ENCODE peak calls at places on chromosomes 13 and 19, in seven cellular contexts. J is SK-N-SH, F is neuronal stem cell, R is endodermal cell, Z is fibroblast of lung, P is neural progenitor cell, Y is H9. C is an unnamed sample.

GRCh38 chr19:30896551-30896950 is 452.7 kb downstream of the TSHZ3 start:
- DNase-seq in J (no peak), F (no peak), R (peak; percentile 70), Z (no peak), P (no peak), Y (peak; percentile 66), C (no peak)

GRCh38 chr13:113404723-113405471 is 41.0 kb upstream of the GRTP1 start:
- DNase-seq in J (no peak), F (no peak), R (peak; percentile 58), Z (no peak), P (no peak), Y (peak; percentile 28), C (peak; percentile 62)

GRCh38 chr13:94382960-94383359 is 96.5 kb downstream of the DCT start:
- DNase-seq in J (no peak), F (no peak), R (no peak), Z (no peak), P (no peak), Y (no peak), C (no peak)

GRCh38 chr19:53915000-53915399 is 5.9 kb downstream of the CACNG7 start:
- DNase-seq in J (peak; percentile 76), F (no peak), R (peak; percentile 86), Z (no peak), P (peak; percentile 20), Y (peak; percentile 77), C (no peak)

GRCh38 chr19:591099-591958 is 1.6 kb downstream of the HCN2 start:
- DNase-seq in J (no peak), F (peak; percentile 64), R (peak; percentile 87), Z (no peak), P (peak; percentile 86), Y (no peak), C (no peak)

GRCh38 chr19:11767633-11768133 is 883 bp downstream of the ZNF441 start:
- DNase-seq in J (peak; percentile 57), F (no peak), R (peak; percentile 46), Z (peak; percentile 32), P (peak; percentile 43), Y (no peak), C (peak; percentile 89)

GRCh38 chr13:52650731-52651130 is 1.9 kb upstream of the SUGT1 start:
- DNase-seq in J (no peak), F (no peak), R (no peak), Z (no peak), P (peak; percentile 4), Y (no peak), C (no peak)

GRCh38 chr19:40629346-40629745 is 28.2 kb downstream of the LTBP4 start:
- DNase-seq in J (peak; percentile 15), F (no peak), R (no peak), Z (no peak), P (no peak), Y (no peak), C (no peak)

GRCh38 chr13:57629821-57630235 is 1.7 kb upstream of the PCDH17 start:
- DNase-seq in J (peak; percentile 95), F (peak; percentile 97), R (peak; percentile 99), Z (peak; percentile 93), P (peak; percentile 98), Y (peak; percentile 98), C (peak; percentile 88)

GRCh38 chr19:54001496-54001895 is 10.1 kb downstream of the CACNG6 start:
- DNase-seq in J (no peak), F (no peak), R (no peak), Z (no peak), P (no peak), Y (no peak), C (no peak)

GRCh38 chr19:30512748-30513389 is 140.7 kb downstream of the ZNF536 start:
- DNase-seq in J (peak; percentile 74), F (no peak), R (no peak), Z (no peak), P (no peak), Y (no peak), C (no peak)

GRCh38 chr13:67204731-67205130 is 25.4 kb downstream of the PCDH9 start:
- DNase-seq in J (no peak), F (no peak), R (no peak), Z (peak; percentile 11), P (no peak), Y (no peak), C (no peak)

GRCh38 chr13:85724554-85725432 is 74.4 kb downstream of the SLITRK6 start:
- DNase-seq in J (no peak), F (no peak), R (no peak), Z (no peak), P (no peak), Y (no peak), C (peak; percentile 50)

GRCh38 chr19:56971230-56971629 is 130.7 kb upstream of the PEG3 start:
- DNase-seq in J (no peak), F (no peak), R (no peak), Z (no peak), P (no peak), Y (no peak), C (no peak)
- H3K9me3 ChIP-seq in J (no peaks in the 10 kb centered on the region), F (peaks cover 7% of the 10 kb centered on the region), R (peaks cover 73% of the 10 kb centered on the region), Z (no peaks in the 10 kb centered on the region), P (peaks cover 10% of the 10 kb centered on the region), Y (peaks cover 84% of the 10 kb centered on the region), C (no peaks in the 10 kb centered on the region)

GRCh38 chr13:108915095-108915633 is 285.8 kb downstream of the MYO16 start:
- DNase-seq in J (peak; percentile 41), F (no peak), R (no peak), Z (peak; percentile 35), P (no peak), Y (no peak), C (no peak)
- H3K9ac ChIP-seq in J (peak overlapping the region; percentile 24), F (no peak overlapping the region), R (no peak overlapping the region), Z (no peak overlapping the region), P (no peak overlapping the region), Y (no peak overlapping the region), C (no peak overlapping the region)

GRCh38 chr13:58946274-58946673 is 1217.5 kb downstream of the DIAPH3 start:
- DNase-seq in J (no peak), F (no peak), R (no peak), Z (peak; percentile 43), P (no peak), Y (no peak), C (no peak)

GRCh38 chr13:58953638-58954037 is 1210.1 kb downstream of the DIAPH3 start:
- DNase-seq in J (no peak), F (no peak), R (no peak), Z (peak; percentile 58), P (no peak), Y (no peak), C (no peak)

GRCh38 chr13:58950911-58951310 is 1212.8 kb downstream of the DIAPH3 start:
- DNase-seq in J (no peak), F (no peak), R (no peak), Z (no peak), P (no peak), Y (no peak), C (no peak)

DNA sequence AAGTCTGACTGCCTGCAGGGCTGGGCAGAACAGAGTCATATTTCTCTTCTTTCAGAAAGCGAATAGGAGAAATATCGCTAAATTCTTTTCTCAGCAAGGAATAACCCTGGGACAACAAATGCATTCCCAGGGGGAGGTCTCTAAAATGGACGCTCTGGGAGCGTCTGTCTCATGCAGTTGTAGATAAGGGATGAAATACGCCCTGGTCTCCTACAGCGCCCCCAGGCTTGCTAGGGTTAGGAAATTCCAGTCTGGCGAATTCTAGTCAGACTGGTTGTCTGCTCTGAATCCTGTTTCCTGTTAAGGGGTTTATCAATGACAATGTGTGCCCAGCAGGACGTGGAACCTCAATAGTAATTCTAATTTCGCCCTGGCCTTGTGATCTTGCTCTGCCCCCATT is 1214.1 kb downstream of the DIAPH3 start:
- DNase-seq in J (no peak), F (no peak), R (peak; percentile 72), Z (no peak), P (peak; percentile 3), Y (no peak), C (no peak)
- H3K9me3 ChIP-seq in J (no peaks in the 10 kb centered on the region), F (peaks cover 4% of the 10 kb centered on the region), R (peaks cover 23% of the 10 kb centered on the region), Z (no peaks in the 10 kb centered on the region), P (no peaks in the 10 kb centered on the region), Y (peaks cover 14% of the 10 kb centered on the region), C (no peaks in the 10 kb centered on the region)

GRCh38 chr19:35320285-35320706 is 8.7 kb upstream of the CD22 start:
- DNase-seq in J (no peak), F (no peak), R (no peak), Z (no peak), P (no peak), Y (no peak), C (no peak)
- H3K9ac ChIP-seq in J (no peak overlapping the region), F (no peak overlapping the region), R (no peak overlapping the region), Z (no peak overlapping the region), P (no peak overlapping the region), Y (no peak overlapping the region), C (no peak overlapping the region)

DNA sequence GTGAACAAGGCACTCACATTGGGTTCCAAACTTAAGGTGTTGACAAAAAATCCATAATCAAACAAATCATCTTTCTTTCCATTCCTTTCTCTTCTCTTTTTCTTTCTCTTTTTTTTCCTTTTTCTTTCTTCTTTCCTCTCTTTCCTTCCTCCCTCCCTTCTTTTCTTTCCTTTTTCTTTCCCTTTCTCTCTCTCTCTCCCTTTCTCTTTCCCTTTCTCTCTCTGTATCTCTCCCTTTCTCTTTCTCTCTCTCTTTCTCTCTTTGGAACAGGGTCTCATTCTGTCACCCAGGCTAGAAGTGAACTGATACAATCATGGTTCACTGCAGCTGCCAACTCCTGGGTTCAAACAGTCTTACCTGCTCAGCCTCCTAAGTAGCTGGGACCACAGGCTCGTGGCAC is 12.5 kb downstream of the C19orf18 start:
- DNase-seq in J (no peak), F (no peak), R (no peak), Z (no peak), P (no peak), Y (no peak), C (no peak)
- H3K9me3 ChIP-seq in J (no peaks in the 10 kb centered on the region), F (peaks cover 43% of the 10 kb centered on the region), R (peaks cover 48% of the 10 kb centered on the region), Z (no peaks in the 10 kb centered on the region), P (peaks cover 5% of the 10 kb centered on the region), Y (peaks cover 38% of the 10 kb centered on the region), C (peaks cover 7% of the 10 kb centered on the region)

GRCh38 chr13:77537302-77537919 is 1.9 kb downstream of the SCEL start:
- DNase-seq in J (no peak), F (no peak), R (no peak), Z (peak; percentile 39), P (no peak), Y (no peak), C (no peak)

GRCh38 chr13:77535448-77535847 is at the start of gene SCEL:
- DNase-seq in J (no peak), F (no peak), R (no peak), Z (no peak), P (no peak), Y (no peak), C (no peak)

GRCh38 chr13:77532983-77533382 is 2.5 kb upstream of the SCEL start:
- DNase-seq in J (no peak), F (no peak), R (no peak), Z (no peak), P (no peak), Y (no peak), C (no peak)

GRCh38 chr13:77533875-77534788 is 1.4 kb upstream of the SCEL start:
- DNase-seq in J (no peak), F (no peak), R (no peak), Z (peak; percentile 51), P (no peak), Y (no peak), C (no peak)

DNA sequence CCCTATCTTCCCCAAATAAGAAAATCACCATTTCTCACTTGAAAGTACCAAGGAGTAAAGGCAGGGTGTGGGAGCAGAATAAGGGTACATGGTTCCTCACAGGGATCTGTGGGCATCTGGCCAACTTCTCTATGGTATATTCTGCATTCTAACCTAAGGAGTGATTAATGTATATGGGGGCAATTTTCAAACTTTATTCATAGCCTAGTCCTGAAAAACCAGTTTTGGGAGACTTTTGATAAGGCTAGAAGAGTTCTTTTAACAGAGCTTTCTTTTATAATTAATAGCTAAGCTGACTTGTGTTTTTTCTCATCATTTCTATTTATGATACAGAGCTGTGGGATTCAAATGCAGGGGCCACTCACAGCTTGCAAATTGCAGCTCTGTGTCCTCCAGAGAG is 852 bp downstream of the SCEL start:
- DNase-seq in J (no peak), F (no peak), R (no peak), Z (no peak), P (no peak), Y (no peak), C (no peak)
- H3K9ac ChIP-seq in J (no peak overlapping the region), F (no peak overlapping the region), R (no peak overlapping the region), Z (no peak overlapping the region), P (no peak overlapping the region), Y (no peak overlapping the region), C (no peak overlapping the region)

C was measured in kidney.